ENCODE peak calls at places on chromosomes 12 and 14, in seven cellular contexts. One of them, this sample, is unnamed.

GRCh38 chr12:6867407-6868210 is at the start of gene TPI1:
- DNase-seq in IMR-90: peak; percentile 74
- DNase-seq in A549: peak; percentile 85
- DNase-seq in ovary: peak; percentile 89
- DNase-seq in hepatocyte: peak; percentile 94
- DNase-seq in neuronal stem cell: no peak
- DNase-seq in endothelial cell of umbilical vein: peak; percentile 78
- DNase-seq in this sample: peak; percentile 88

GRCh38 chr14:103243764-103244737 is 90.0 kb upstream of the EIF5 start:
- DNase-seq in IMR-90: no peak
- DNase-seq in A549: peak; percentile 71
- DNase-seq in ovary: no peak
- DNase-seq in hepatocyte: peak; percentile 65
- DNase-seq in neuronal stem cell: no peak
- DNase-seq in endothelial cell of umbilical vein: no peak
- DNase-seq in this sample: no peak

GRCh38 chr14:104723651-104724406 is at the start of gene ADSS1:
- DNase-seq in IMR-90: no peak
- DNase-seq in A549: peak; percentile 74
- DNase-seq in ovary: peak; percentile 47
- DNase-seq in hepatocyte: peak; percentile 78
- DNase-seq in neuronal stem cell: peak; percentile 65
- DNase-seq in endothelial cell of umbilical vein: peak; percentile 46
- DNase-seq in this sample: peak; percentile 83

GRCh38 chr12:111438501-111438900 is 32.8 kb downstream of the SH2B3 start:
- DNase-seq in IMR-90: peak; percentile 51
- DNase-seq in A549: no peak
- DNase-seq in ovary: no peak
- DNase-seq in hepatocyte: peak; percentile 54
- DNase-seq in neuronal stem cell: no peak
- DNase-seq in endothelial cell of umbilical vein: peak; percentile 67
- DNase-seq in this sample: peak; percentile 77

GRCh38 chr12:46948936-46949555 is 123.2 kb upstream of the SLC38A4 start:
- DNase-seq in IMR-90: no peak
- DNase-seq in A549: no peak
- DNase-seq in ovary: no peak
- DNase-seq in hepatocyte: no peak
- DNase-seq in neuronal stem cell: no peak
- DNase-seq in endothelial cell of umbilical vein: no peak
- DNase-seq in this sample: no peak

GRCh38 chr14:96383445-96383844 is 8.5 kb upstream of the AK7 start:
- DNase-seq in IMR-90: peak; percentile 65
- DNase-seq in A549: no peak
- DNase-seq in ovary: no peak
- DNase-seq in hepatocyte: no peak
- DNase-seq in neuronal stem cell: no peak
- DNase-seq in endothelial cell of umbilical vein: no peak
- DNase-seq in this sample: no peak

GRCh38 chr12:66304296-66304915 is 2.1 kb downstream of the HELB start:
- DNase-seq in IMR-90: no peak
- DNase-seq in A549: no peak
- DNase-seq in ovary: no peak
- DNase-seq in hepatocyte: no peak
- DNase-seq in neuronal stem cell: no peak
- DNase-seq in endothelial cell of umbilical vein: no peak
- DNase-seq in this sample: no peak

GRCh38 chr12:45469902-45470301 is 254.0 kb downstream of the ANO6 start:
- DNase-seq in IMR-90: no peak
- DNase-seq in A549: no peak
- DNase-seq in ovary: no peak
- DNase-seq in hepatocyte: no peak
- DNase-seq in neuronal stem cell: no peak
- DNase-seq in endothelial cell of umbilical vein: no peak
- DNase-seq in this sample: no peak

GRCh38 chr14:51398898-51399297 is 158.9 kb downstream of the TMX1 start:
- DNase-seq in IMR-90: peak; percentile 97
- DNase-seq in A549: peak; percentile 91
- DNase-seq in ovary: no peak
- DNase-seq in hepatocyte: no peak
- DNase-seq in neuronal stem cell: no peak
- DNase-seq in endothelial cell of umbilical vein: peak; percentile 72
- DNase-seq in this sample: no peak

GRCh38 chr12:51421266-51421884 is 3.3 kb upstream of the SLC4A8 start:
- DNase-seq in IMR-90: peak; percentile 72
- DNase-seq in A549: peak; percentile 76
- DNase-seq in ovary: peak; percentile 62
- DNase-seq in hepatocyte: peak; percentile 82
- DNase-seq in neuronal stem cell: peak; percentile 69
- DNase-seq in endothelial cell of umbilical vein: peak; percentile 63
- DNase-seq in this sample: peak; percentile 76

GRCh38 chr14:96104469-96105057 is 65.4 kb downstream of the C14orf132 start:
- DNase-seq in IMR-90: peak; percentile 100
- DNase-seq in A549: peak; percentile 95
- DNase-seq in ovary: peak; percentile 65
- DNase-seq in hepatocyte: peak; percentile 80
- DNase-seq in neuronal stem cell: no peak
- DNase-seq in endothelial cell of umbilical vein: peak; percentile 61
- DNase-seq in this sample: peak; percentile 87

GRCh38 chr14:21406213-21406612 is 22.4 kb upstream of the SUPT16H start:
- DNase-seq in IMR-90: no peak
- DNase-seq in A549: no peak
- DNase-seq in ovary: no peak
- DNase-seq in hepatocyte: no peak
- DNase-seq in neuronal stem cell: no peak
- DNase-seq in endothelial cell of umbilical vein: no peak
- DNase-seq in this sample: no peak

GRCh38 chr14:93079321-93079720 is 36.4 kb downstream of the ITPK1 start:
- DNase-seq in IMR-90: no peak
- DNase-seq in A549: no peak
- DNase-seq in ovary: no peak
- DNase-seq in hepatocyte: no peak
- DNase-seq in neuronal stem cell: no peak
- DNase-seq in endothelial cell of umbilical vein: no peak
- DNase-seq in this sample: no peak
- H3K4me1 ChIP-seq in IMR-90: peaks cover 4% of the 10 kb centered on the region
- H3K4me1 ChIP-seq in A549: peaks cover 5% of the 10 kb centered on the region
- H3K4me1 ChIP-seq in ovary: no peaks in the 10 kb centered on the region
- H3K4me1 ChIP-seq in hepatocyte: peaks cover 7% of the 10 kb centered on the region
- H3K4me1 ChIP-seq in neuronal stem cell: no peaks in the 10 kb centered on the region
- H3K4me1 ChIP-seq in endothelial cell of umbilical vein: peaks cover 3% of the 10 kb centered on the region
- H3K4me1 ChIP-seq in this sample: peaks cover 2% of the 10 kb centered on the region

GRCh38 chr14:31275731-31276130 is 68.1 kb upstream of the HECTD1 start:
- DNase-seq in IMR-90: no peak
- DNase-seq in A549: peak; percentile 25
- DNase-seq in ovary: no peak
- DNase-seq in hepatocyte: no peak
- DNase-seq in neuronal stem cell: no peak
- DNase-seq in endothelial cell of umbilical vein: no peak
- DNase-seq in this sample: no peak
- H3K9me3 ChIP-seq in IMR-90: peaks cover 8% of the 10 kb centered on the region
- H3K9me3 ChIP-seq in A549: peaks cover 15% of the 10 kb centered on the region
- H3K9me3 ChIP-seq in ovary: no peaks in the 10 kb centered on the region
- H3K9me3 ChIP-seq in hepatocyte: no peaks in the 10 kb centered on the region
- H3K9me3 ChIP-seq in neuronal stem cell: peaks cover 9% of the 10 kb centered on the region
- H3K9me3 ChIP-seq in endothelial cell of umbilical vein: no peaks in the 10 kb centered on the region
- H3K9me3 ChIP-seq in this sample: peaks cover 19% of the 10 kb centered on the region

GRCh38 chr12:57621497-57622292 is 10.5 kb downstream of the ARHGEF25 start:
- DNase-seq in IMR-90: peak; percentile 11
- DNase-seq in A549: peak; percentile 64
- DNase-seq in ovary: peak; percentile 72
- DNase-seq in hepatocyte: peak; percentile 75
- DNase-seq in neuronal stem cell: no peak
- DNase-seq in endothelial cell of umbilical vein: peak; percentile 52
- DNase-seq in this sample: no peak

GRCh38 chr12:57618966-57619433 is 7.8 kb downstream of the ARHGEF25 start:
- DNase-seq in IMR-90: no peak
- DNase-seq in A549: no peak
- DNase-seq in ovary: no peak
- DNase-seq in hepatocyte: no peak
- DNase-seq in neuronal stem cell: no peak
- DNase-seq in endothelial cell of umbilical vein: no peak
- DNase-seq in this sample: no peak

GRCh38 chr12:57619434-57620244 is 8.4 kb downstream of the ARHGEF25 start:
- DNase-seq in IMR-90: no peak
- DNase-seq in A549: no peak
- DNase-seq in ovary: no peak
- DNase-seq in hepatocyte: peak; percentile 60
- DNase-seq in neuronal stem cell: no peak
- DNase-seq in endothelial cell of umbilical vein: no peak
- DNase-seq in this sample: peak; percentile 41

GRCh38 chr12:57620936-57621496 is 9.8 kb downstream of the ARHGEF25 start:
- DNase-seq in IMR-90: no peak
- DNase-seq in A549: no peak
- DNase-seq in ovary: no peak
- DNase-seq in hepatocyte: no peak
- DNase-seq in neuronal stem cell: no peak
- DNase-seq in endothelial cell of umbilical vein: no peak
- DNase-seq in this sample: no peak

GRCh38 chr12:57620245-57620935 is 9.2 kb downstream of the ARHGEF25 start:
- DNase-seq in IMR-90: no peak
- DNase-seq in A549: no peak
- DNase-seq in ovary: no peak
- DNase-seq in hepatocyte: no peak
- DNase-seq in neuronal stem cell: no peak
- DNase-seq in endothelial cell of umbilical vein: no peak
- DNase-seq in this sample: no peak
- H3K4me3 ChIP-seq in IMR-90: no peak overlapping the region
- H3K4me3 ChIP-seq in A549: peak overlapping the region; percentile 53
- H3K4me3 ChIP-seq in ovary: no peak overlapping the region
- H3K4me3 ChIP-seq in hepatocyte: no peak overlapping the region
- H3K4me3 ChIP-seq in neuronal stem cell: no peak overlapping the region
- H3K4me3 ChIP-seq in endothelial cell of umbilical vein: no peak overlapping the region
- H3K4me3 ChIP-seq in this sample: no peak overlapping the region

GRCh38 chr12:990308-990648 is 745 bp upstream of the ERC1 start:
- DNase-seq in IMR-90: peak; percentile 74
- DNase-seq in A549: no peak
- DNase-seq in ovary: peak; percentile 75
- DNase-seq in hepatocyte: peak; percentile 80
- DNase-seq in neuronal stem cell: no peak
- DNase-seq in endothelial cell of umbilical vein: no peak
- DNase-seq in this sample: peak; percentile 77

GRCh38 chr12:991350-992278 is 591 bp downstream of the ERC1 start:
- DNase-seq in IMR-90: peak; percentile 29
- DNase-seq in A549: no peak
- DNase-seq in ovary: peak; percentile 59
- DNase-seq in hepatocyte: peak; percentile 83
- DNase-seq in neuronal stem cell: no peak
- DNase-seq in endothelial cell of umbilical vein: peak; percentile 24
- DNase-seq in this sample: no peak

GRCh38 chr12:989751-990278 is 1.2 kb upstream of the ERC1 start:
- DNase-seq in IMR-90: peak; percentile 81
- DNase-seq in A549: peak; percentile 61
- DNase-seq in ovary: peak; percentile 30
- DNase-seq in hepatocyte: peak; percentile 49
- DNase-seq in neuronal stem cell: peak; percentile 21
- DNase-seq in endothelial cell of umbilical vein: peak; percentile 78
- DNase-seq in this sample: no peak

GRCh38 chr12:989051-989450 is 2.0 kb upstream of the ERC1 start:
- DNase-seq in IMR-90: no peak
- DNase-seq in A549: no peak
- DNase-seq in ovary: no peak
- DNase-seq in hepatocyte: no peak
- DNase-seq in neuronal stem cell: no peak
- DNase-seq in endothelial cell of umbilical vein: no peak
- DNase-seq in this sample: no peak

GRCh38 chr12:990649-991349 is at the start of gene ERC1:
- DNase-seq in IMR-90: peak; percentile 87
- DNase-seq in A549: peak; percentile 96
- DNase-seq in ovary: peak; percentile 89
- DNase-seq in hepatocyte: peak; percentile 95
- DNase-seq in neuronal stem cell: peak; percentile 85
- DNase-seq in endothelial cell of umbilical vein: peak; percentile 82
- DNase-seq in this sample: peak; percentile 88
- H3K4me1 ChIP-seq in IMR-90: peaks cover 8% of the 10 kb centered on the region
- H3K4me1 ChIP-seq in A549: peaks cover 41% of the 10 kb centered on the region
- H3K4me1 ChIP-seq in ovary: peaks cover 9% of the 10 kb centered on the region
- H3K4me1 ChIP-seq in hepatocyte: peaks cover 23% of the 10 kb centered on the region
- H3K4me1 ChIP-seq in neuronal stem cell: peaks cover 12% of the 10 kb centered on the region
- H3K4me1 ChIP-seq in endothelial cell of umbilical vein: peaks cover 25% of the 10 kb centered on the region
- H3K4me1 ChIP-seq in this sample: peaks cover 23% of the 10 kb centered on the region

This sample was measured in mucosa of descending colon.